ENCODE peak calls at places on chromosomes 12 and 14, in six cellular contexts. One of them, this sample, is unnamed.

GRCh38 chr12:131116437-131117117 is 162.9 kb downstream of the ADGRD1 start:
- DNase-seq in foreskin fibroblast: peak; percentile 70
- DNase-seq in suprapubic skin: peak; percentile 70
- DNase-seq in AG04450: no peak
- DNase-seq in GM23338: peak; percentile 72
- DNase-seq in glutamatergic neuron: peak; percentile 51
- DNase-seq in this sample: peak; percentile 64

GRCh38 chr12:24728366-24728765 is 220.5 kb downstream of the BCAT1 start:
- DNase-seq in AG04450: no peak
- DNase-seq in foreskin fibroblast: peak; percentile 17
- DNase-seq in glutamatergic neuron: no peak
- DNase-seq in GM23338: peak; percentile 50
- DNase-seq in suprapubic skin: no peak
- DNase-seq in this sample: no peak

GRCh38 chr14:68279777-68280233 is 460.2 kb downstream of the RAD51B start:
- DNase-seq in GM23338: no peak
- DNase-seq in glutamatergic neuron: no peak
- DNase-seq in AG04450: no peak
- DNase-seq in suprapubic skin: no peak
- DNase-seq in foreskin fibroblast: no peak
- DNase-seq in this sample: no peak

GRCh38 chr12:29278673-29279420 is 102.1 kb downstream of the ERGIC2 start:
- DNase-seq in suprapubic skin: no peak
- DNase-seq in glutamatergic neuron: no peak
- DNase-seq in GM23338: no peak
- DNase-seq in foreskin fibroblast: peak; percentile 74
- DNase-seq in AG04450: no peak
- DNase-seq in this sample: no peak

GRCh38 chr12:83092101-83092500 is 405.4 kb downstream of the TMTC2 start:
- DNase-seq in AG04450: no peak
- DNase-seq in glutamatergic neuron: no peak
- DNase-seq in suprapubic skin: no peak
- DNase-seq in foreskin fibroblast: no peak
- DNase-seq in GM23338: no peak
- DNase-seq in this sample: no peak

GRCh38 chr12:89721291-89721987 is 12.8 kb upstream of the ATP2B1 start:
- DNase-seq in foreskin fibroblast: no peak
- DNase-seq in GM23338: no peak
- DNase-seq in glutamatergic neuron: no peak
- DNase-seq in suprapubic skin: no peak
- DNase-seq in AG04450: no peak
- DNase-seq in this sample: no peak

GRCh38 chr12:106093246-106093645 is 45.5 kb downstream of the NUAK1 start:
- DNase-seq in AG04450: no peak
- DNase-seq in GM23338: no peak
- DNase-seq in glutamatergic neuron: no peak
- DNase-seq in suprapubic skin: no peak
- DNase-seq in foreskin fibroblast: no peak
- DNase-seq in this sample: no peak

GRCh38 chr14:69985456-69985855 is 106.2 kb downstream of the SMOC1 start:
- DNase-seq in AG04450: peak; percentile 37
- DNase-seq in suprapubic skin: no peak
- DNase-seq in foreskin fibroblast: peak; percentile 77
- DNase-seq in GM23338: no peak
- DNase-seq in glutamatergic neuron: no peak
- DNase-seq in this sample: no peak

GRCh38 chr12:80512781-80513180 is 68.7 kb downstream of the PTPRQ start:
- DNase-seq in GM23338: peak; percentile 40
- DNase-seq in suprapubic skin: no peak
- DNase-seq in AG04450: no peak
- DNase-seq in foreskin fibroblast: no peak
- DNase-seq in glutamatergic neuron: no peak
- DNase-seq in this sample: peak; percentile 49

GRCh38 chr12:121749267-121749666 is 36.7 kb downstream of the TMEM120B start:
- DNase-seq in suprapubic skin: no peak
- DNase-seq in foreskin fibroblast: no peak
- DNase-seq in GM23338: no peak
- DNase-seq in AG04450: no peak
- DNase-seq in glutamatergic neuron: no peak
- DNase-seq in this sample: no peak

GRCh38 chr12:111580737-111581136 is 18.4 kb downstream of the ATXN2 start:
- DNase-seq in glutamatergic neuron: no peak
- DNase-seq in GM23338: no peak
- DNase-seq in foreskin fibroblast: no peak
- DNase-seq in AG04450: no peak
- DNase-seq in suprapubic skin: no peak
- DNase-seq in this sample: no peak

This sample was measured in WTC11.